ENCODE peak calls at places on chromosomes 3 and 15, in seven cellular contexts. H is H9, E is astrocyte of the cerebellum, Q is GM12865, G is endothelial cell, V is NB4, Y is AG09319. F is an unnamed sample.

GRCh38 chr15:79858469-79858868 is 38.3 kb downstream of the MTHFS start:
- DNase-seq in H (no peak), V (peak), G (no peak), E (no peak), Y (no peak), Q (no peak), F (no peak)

GRCh38 chr3:195543642-195544536 is 764 bp upstream of the PPP1R2 start:
- DNase-seq in H (peak), Q (no peak), E (no peak), V (no peak), G (peak), Y (no peak), F (peak)

GRCh38 chr3:147130461-147130860 is 275.9 kb downstream of the ZIC4 start:
- DNase-seq in V (no peak), H (no peak), E (no peak), Y (no peak), G (no peak), Q (no peak), F (no peak)

GRCh38 chr3:40962721-40963120 is 236.6 kb upstream of the CTNNB1 start:
- DNase-seq in Y (no peak), V (no peak), G (no peak), Q (no peak), E (no peak), H (no peak), F (no peak)

GRCh38 chr15:83209333-83209732 is 1.7 kb upstream of the HDGFL3 start:
- DNase-seq in E (no peak), G (no peak), V (no peak), Y (no peak), Q (no peak), H (peak), F (no peak)

GRCh38 chr15:59999558-60000112 is 4.5 kb upstream of the FOXB1 start:
- DNase-seq in H (no peak), G (no peak), Y (no peak), Q (no peak), E (no peak), V (no peak), F (peak)

GRCh38 chr3:171994646-171995441 is 44.5 kb upstream of the FNDC3B start:
- DNase-seq in V (peak), Y (peak), E (peak), H (no peak), Q (no peak), G (no peak), F (no peak)

GRCh38 chr3:111668912-111669488 is 73.9 kb upstream of the ZBED2 start:
- DNase-seq in H (no peak), V (peak), Q (peak), Y (peak), E (no peak), G (no peak), F (peak)

GRCh38 chr15:85618956-85619491 is 175.7 kb downstream of the KLHL25 start:
- DNase-seq in E (peak), Q (peak), H (peak), Y (peak), G (no peak), V (peak), F (peak)

GRCh38 chr15:55588818-55589122 is 625 bp upstream of the PYGO1 start:
- DNase-seq in G (no peak), Q (no peak), E (no peak), Y (no peak), H (no peak), V (no peak), F (no peak)

GRCh38 chr3:158167737-158168469 is 58.0 kb downstream of the RSRC1 start:
- DNase-seq in E (peak), Y (peak), V (peak), Q (no peak), H (no peak), G (no peak), F (no peak)

GRCh38 chr15:38050529-38050928 is 116.1 kb downstream of the TMCO5A start:
- DNase-seq in Y (no peak), G (no peak), H (no peak), E (no peak), V (peak), Q (no peak), F (no peak)

GRCh38 chr3:174812172-174812862 is 46.8 kb upstream of the NAALADL2 start:
- DNase-seq in V (no peak), E (no peak), Q (no peak), Y (no peak), H (no peak), G (no peak), F (no peak)

GRCh38 chr15:25136119-25136518 is 181.3 kb downstream of the SNRPN start:
- DNase-seq in V (peak), Q (no peak), E (no peak), G (peak), H (no peak), Y (no peak), F (peak)

GRCh38 chr3:36597422-36597821 is 166.9 kb downstream of the DCLK3 start:
- DNase-seq in G (no peak), V (peak), E (no peak), Q (no peak), H (no peak), Y (no peak), F (no peak)

GRCh38 chr15:90022345-90022744 is 21.2 kb downstream of the ZNF710 start:
- DNase-seq in Y (no peak), Q (no peak), G (no peak), H (no peak), V (no peak), E (no peak), F (no peak)

GRCh38 chr3:64150527-64151238 is 74.6 kb downstream of the PRICKLE2 start:
- DNase-seq in Y (peak), E (peak), Q (no peak), V (no peak), H (no peak), G (no peak), F (no peak)

GRCh38 chr3:113136071-113136470 is 75.3 kb upstream of the BOC start:
- DNase-seq in G (no peak), V (peak), E (no peak), Y (peak), H (no peak), Q (peak), F (no peak)

GRCh38 chr3:152104847-152105415 is 163.8 kb upstream of the MBNL1 start:
- DNase-seq in G (no peak), H (no peak), Y (no peak), Q (no peak), E (no peak), V (peak), F (no peak)

GRCh38 chr3:12286927-12287726 is 1.7 kb upstream of the PPARG start:
- DNase-seq in Q (no peak), H (peak), Y (no peak), E (no peak), G (peak), V (peak), F (peak)

GRCh38 chr15:76217029-76217866 is 94.0 kb downstream of the ETFA start:
- DNase-seq in H (no peak), Q (no peak), E (peak), Y (no peak), V (no peak), G (no peak), F (no peak)

GRCh38 chr3:111652492-111653180 is 57.5 kb upstream of the ZBED2 start:
- DNase-seq in V (no peak), G (no peak), Q (no peak), E (no peak), H (no peak), Y (no peak), F (no peak)

GRCh38 chr3:124786491-124787241 is 56.4 kb downstream of the UMPS start:
- DNase-seq in Q (no peak), G (no peak), Y (no peak), H (no peak), E (no peak), V (no peak), F (no peak)

GRCh38 chr3:16455946-16456345 is 57.6 kb downstream of the RFTN1 start:
- DNase-seq in G (no peak), H (no peak), Y (no peak), Q (no peak), E (no peak), V (no peak), F (no peak)

GRCh38 chr3:2635511-2635910 is 474.7 kb downstream of the IL5RA start:
- DNase-seq in G (no peak), E (no peak), H (no peak), Y (no peak), V (peak), Q (peak), F (no peak)

GRCh38 chr15:33675246-33675645 is 293.1 kb upstream of the CHRM5 start:
- DNase-seq in E (peak), Q (peak), Y (no peak), V (peak), G (no peak), H (no peak), F (no peak)

GRCh38 chr3:30333903-30334302 is 272.5 kb upstream of the TGFBR2 start:
- DNase-seq in Y (no peak), G (no peak), V (no peak), E (no peak), Q (no peak), H (no peak), F (no peak)

GRCh38 chr3:140399853-140400252 is 278.0 kb upstream of the TRIM42 start:
- DNase-seq in Y (no peak), E (no peak), Q (no peak), H (no peak), V (peak), G (no peak), F (no peak)

GRCh38 chr3:126083138-126083445 is 832 bp downstream of the SLC41A3 start:
- DNase-seq in E (no peak), H (no peak), Q (no peak), V (no peak), G (no peak), Y (no peak), F (no peak)

GRCh38 chr3:161854232-161854771 is 357.7 kb downstream of the OTOL1 start:
- DNase-seq in Q (peak), V (peak), H (peak), G (peak), Y (peak), E (peak), F (peak)
- TF ChIP-seq CTCF in Q (peak), V (peak), H (peak), G (peak), Y (peak), E (no peak), F (peak)

GRCh38 chr15:100722551-100723322 is 120.3 kb downstream of the ASB7 start:
- DNase-seq in Y (no peak), H (no peak), G (no peak), V (no peak), Q (no peak), E (no peak), F (no peak)

GRCh38 chr15:100725121-100726069 is 123.0 kb downstream of the ASB7 start:
- DNase-seq in Q (no peak), V (no peak), H (peak), G (no peak), Y (no peak), E (no peak), F (no peak)

GRCh38 chr15:100720406-100720967 is 118.1 kb downstream of the ASB7 start:
- DNase-seq in E (no peak), H (peak), Q (no peak), Y (no peak), V (no peak), G (no peak), F (no peak)

GRCh38 chr15:100723323-100723801 is 121.0 kb downstream of the ASB7 start:
- DNase-seq in E (no peak), Y (no peak), Q (no peak), V (no peak), H (no peak), G (no peak), F (no peak)

DNA sequence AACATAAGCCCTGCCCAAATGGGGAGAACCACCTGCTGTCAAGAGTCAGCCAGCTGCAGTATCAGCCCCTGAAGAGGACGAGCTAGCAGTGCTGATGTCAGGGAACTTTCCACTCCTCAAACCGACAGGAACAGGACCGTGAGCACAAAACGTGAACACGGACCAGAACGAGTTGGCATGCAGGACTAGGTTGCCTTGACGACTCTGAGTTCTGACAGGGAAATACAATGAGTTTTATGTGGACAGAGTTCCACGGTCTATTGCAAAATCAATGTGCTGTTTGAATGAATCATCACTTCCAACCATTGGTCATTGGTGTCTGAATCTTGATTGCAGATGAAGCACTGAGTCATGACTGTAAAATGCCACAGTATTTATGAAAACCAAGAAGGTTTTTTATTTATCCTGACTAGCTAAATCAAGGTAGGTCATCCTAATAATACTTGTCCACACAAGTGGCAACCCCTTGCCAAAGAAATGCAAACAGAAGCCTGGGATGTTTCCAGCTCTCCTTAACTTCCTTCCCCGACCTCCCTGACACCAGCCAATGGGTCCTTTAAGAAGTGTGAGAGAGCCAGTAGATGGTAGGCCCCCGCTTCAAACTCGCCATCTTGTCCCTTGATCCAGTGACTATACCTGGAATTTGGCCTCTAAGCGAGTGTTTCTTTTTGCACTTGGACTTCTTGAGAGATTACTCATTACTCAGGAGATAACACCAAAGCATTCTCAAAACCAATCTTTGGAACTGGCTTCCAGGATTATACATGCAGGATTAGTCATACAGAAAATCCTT is 119.6 kb downstream of the ASB7 start:
- DNase-seq in E (peak), G (no peak), Y (peak), H (peak), V (peak), Q (no peak), F (no peak)
- TF ChIP-seq CTCF in E (no peak), G (no peak), Y (no peak), H (no peak), V (no peak), Q (no peak), F (no peak)

GRCh38 chr3:14622368-14622767 is 29.2 kb upstream of the CCDC174 start:
- DNase-seq in H (no peak), Q (no peak), Y (no peak), V (no peak), G (no peak), E (no peak), F (no peak)

GRCh38 chr3:14620512-14620911 is 31.1 kb upstream of the CCDC174 start:
- DNase-seq in H (peak), V (no peak), G (peak), Q (no peak), E (no peak), Y (no peak), F (no peak)

GRCh38 chr3:14623569-14624051 is 28.0 kb upstream of the CCDC174 start:
- DNase-seq in G (no peak), V (no peak), E (no peak), Q (no peak), H (no peak), Y (no peak), F (no peak)

GRCh38 chr3:14619605-14620004 is 32.0 kb upstream of the CCDC174 start:
- DNase-seq in H (no peak), E (no peak), Q (no peak), V (no peak), G (no peak), Y (no peak), F (no peak)

GRCh38 chr3:14621093-14621492 is 30.5 kb upstream of the CCDC174 start:
- DNase-seq in Y (no peak), G (no peak), V (no peak), Q (no peak), E (no peak), H (no peak), F (no peak)
- TF ChIP-seq CTCF in Y (no peak), G (no peak), V (no peak), Q (no peak), E (no peak), H (no peak), F (no peak)

GRCh38 chr3:150421256-150421655 is 13.2 kb downstream of the TSC22D2 start:
- DNase-seq in G (no peak), H (no peak), Y (no peak), E (no peak), Q (no peak), V (no peak), F (no peak)
- TF ChIP-seq CTCF in G (no peak), H (no peak), Y (no peak), E (no peak), Q (no peak), V (no peak), F (no peak)

GRCh38 chr3:116453676-116454346 is 8.5 kb upstream of the LSAMP start:
- DNase-seq in G (no peak), H (no peak), Y (no peak), V (no peak), Q (no peak), E (no peak), F (no peak)
- TF ChIP-seq CTCF in G (no peak), H (peak), Y (peak), V (no peak), Q (no peak), E (peak), F (no peak)

GRCh38 chr3:28013864-28014473 is 227.4 kb upstream of the CMC1 start:
- DNase-seq in V (no peak), Y (no peak), E (no peak), H (no peak), Q (peak), G (no peak), F (no peak)
- TF ChIP-seq CTCF in V (no peak), Y (no peak), E (no peak), H (no peak), Q (no peak), G (no peak), F (no peak)

F was measured in nephron progenitor cell.